ENCODE peak calls at places on chromosomes 11 and 22, in four cellular contexts. One of them, this sample, is unnamed.

GRCh38 chr11:14875163-14875562 is 16.9 kb downstream of the CYP2R1 start:
- DNase-seq in tibial artery: no peak
- DNase-seq in mucosa of descending colon: no peak
- DNase-seq in GM10248: no peak
- DNase-seq in this sample: no peak

GRCh38 chr11:102683277-102683676 is 22.3 kb downstream of the MMP27 start:
- DNase-seq in tibial artery: no peak
- DNase-seq in mucosa of descending colon: no peak
- DNase-seq in GM10248: no peak
- DNase-seq in this sample: no peak

GRCh38 chr22:44092636-44093220 is 68.6 kb downstream of the PARVB start:
- DNase-seq in tibial artery: no peak
- DNase-seq in mucosa of descending colon: no peak
- DNase-seq in GM10248: no peak
- DNase-seq in this sample: no peak

GRCh38 chr11:36081274-36081945 is 137.5 kb downstream of the LDLRAD3 start:
- DNase-seq in tibial artery: no peak
- DNase-seq in mucosa of descending colon: no peak
- DNase-seq in GM10248: no peak
- DNase-seq in this sample: no peak

GRCh38 chr11:33197915-33198727 is 36.8 kb upstream of the CSTF3 start:
- DNase-seq in tibial artery: no peak
- DNase-seq in mucosa of descending colon: no peak
- DNase-seq in GM10248: no peak
- DNase-seq in this sample: no peak

GRCh38 chr22:44569516-44569915 is 71.5 kb upstream of the RTL6 start:
- DNase-seq in tibial artery: no peak
- DNase-seq in mucosa of descending colon: no peak
- DNase-seq in GM10248: no peak
- DNase-seq in this sample: no peak

GRCh38 chr11:12680246-12680939 is 6.2 kb downstream of the TEAD1 start:
- DNase-seq in tibial artery: peak
- DNase-seq in mucosa of descending colon: peak
- DNase-seq in GM10248: no peak
- DNase-seq in this sample: no peak

GRCh38 chr11:47977651-47978050 is 2.7 kb upstream of the PTPRJ start:
- DNase-seq in tibial artery: no peak
- DNase-seq in mucosa of descending colon: no peak
- DNase-seq in GM10248: no peak
- DNase-seq in this sample: no peak

GRCh38 chr11:134376150-134376921 is 35.7 kb downstream of the B3GAT1 start:
- DNase-seq in tibial artery: no peak
- DNase-seq in mucosa of descending colon: no peak
- DNase-seq in GM10248: no peak
- DNase-seq in this sample: no peak
- TF ChIP-seq CTCF in tibial artery: no peak
- TF ChIP-seq CTCF in mucosa of descending colon: no peak
- TF ChIP-seq CTCF in GM10248: no peak
- TF ChIP-seq CTCF in this sample: no peak

DNA sequence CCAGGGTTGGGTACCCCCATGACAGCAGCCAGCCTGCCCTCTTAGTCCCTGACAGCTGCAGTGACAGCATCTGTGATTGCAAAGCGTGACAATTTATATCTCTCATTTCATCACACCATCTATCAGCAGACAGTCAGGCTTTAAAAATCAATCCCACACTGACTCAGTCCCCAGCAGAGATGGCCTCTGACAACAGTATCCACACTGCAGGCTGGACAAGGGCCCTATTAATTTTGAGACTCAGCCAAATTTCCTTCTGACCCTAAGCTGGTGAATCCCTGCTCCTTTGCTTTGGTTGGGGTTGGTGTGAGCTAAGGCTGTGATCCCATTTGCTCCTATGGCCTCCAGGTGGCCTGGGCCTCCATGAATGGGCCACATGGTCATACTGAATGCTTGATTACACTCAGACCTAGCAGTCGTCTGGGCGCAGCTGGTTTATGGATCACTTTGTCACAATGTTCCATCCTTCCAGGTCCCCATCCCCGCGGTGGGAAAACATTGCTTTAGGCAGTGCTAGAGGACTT is 68.1 kb upstream of the B3GAT1 start:
- DNase-seq in tibial artery: no peak
- DNase-seq in mucosa of descending colon: no peak
- DNase-seq in GM10248: no peak
- DNase-seq in this sample: no peak
- TF ChIP-seq CTCF in tibial artery: no peak
- TF ChIP-seq CTCF in mucosa of descending colon: no peak
- TF ChIP-seq CTCF in GM10248: no peak
- TF ChIP-seq CTCF in this sample: no peak

GRCh38 chr11:125429174-125429707 is 66.8 kb downstream of the FEZ1 start:
- DNase-seq in tibial artery: peak
- DNase-seq in mucosa of descending colon: peak
- DNase-seq in GM10248: peak
- DNase-seq in this sample: peak
- TF ChIP-seq CTCF in tibial artery: peak
- TF ChIP-seq CTCF in mucosa of descending colon: no peak
- TF ChIP-seq CTCF in GM10248: peak
- TF ChIP-seq CTCF in this sample: peak

GRCh38 chr22:31348766-31349165 is 2.6 kb upstream of the PATZ1 start:
- DNase-seq in tibial artery: no peak
- DNase-seq in mucosa of descending colon: no peak
- DNase-seq in GM10248: no peak
- DNase-seq in this sample: no peak

GRCh38 chr22:31346733-31347250 is 646 bp upstream of the PATZ1 start:
- DNase-seq in tibial artery: peak
- DNase-seq in mucosa of descending colon: peak
- DNase-seq in GM10248: peak
- DNase-seq in this sample: peak

GRCh38 chr22:31345331-31346254 is 553 bp downstream of the PATZ1 start:
- DNase-seq in tibial artery: peak
- DNase-seq in mucosa of descending colon: peak
- DNase-seq in GM10248: peak
- DNase-seq in this sample: peak

GRCh38 chr22:31346255-31346732 is at the start of gene PATZ1:
- DNase-seq in tibial artery: peak
- DNase-seq in mucosa of descending colon: no peak
- DNase-seq in GM10248: peak
- DNase-seq in this sample: peak

DNA sequence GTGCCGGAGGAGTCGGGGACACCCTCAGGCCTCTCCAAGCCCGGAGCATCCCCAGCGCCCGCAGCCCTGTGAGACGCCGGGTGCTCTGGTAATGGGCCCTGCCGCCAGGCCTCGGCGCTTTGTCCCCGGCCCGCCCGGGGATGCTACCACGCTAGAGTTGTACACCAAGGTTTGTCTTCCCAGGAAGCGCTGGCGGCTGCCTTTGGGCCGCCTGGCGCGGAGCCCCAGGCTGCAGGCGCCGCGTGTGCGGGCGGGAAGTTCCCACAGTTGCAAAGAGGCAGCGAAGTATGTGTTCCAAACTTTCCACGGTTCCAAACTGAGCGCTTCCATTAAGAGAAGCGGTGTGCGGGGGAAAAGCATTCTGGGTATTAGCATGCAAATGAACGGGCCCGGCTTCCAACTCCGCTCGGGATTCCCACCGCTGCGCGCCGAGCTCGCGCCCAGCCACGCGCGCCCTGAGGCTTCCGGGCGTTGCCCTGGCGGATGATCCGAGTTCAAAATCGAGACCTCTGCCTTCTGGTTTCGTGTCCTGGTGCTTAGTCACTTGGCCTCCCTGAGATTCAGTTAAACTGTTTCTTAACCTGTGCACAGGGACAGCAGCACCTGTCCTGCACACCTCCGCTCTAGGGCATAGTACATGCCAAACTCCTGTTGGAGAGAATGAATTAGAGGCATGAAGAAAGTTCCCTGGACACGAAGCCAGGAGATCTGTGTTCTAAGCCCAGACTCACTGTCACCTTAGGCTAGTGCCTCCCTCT is 1.3 kb upstream of the PATZ1 start:
- DNase-seq in tibial artery: peak
- DNase-seq in mucosa of descending colon: peak
- DNase-seq in GM10248: peak
- DNase-seq in this sample: peak
- TF ChIP-seq CTCF in tibial artery: no peak
- TF ChIP-seq CTCF in mucosa of descending colon: no peak
- TF ChIP-seq CTCF in GM10248: no peak
- TF ChIP-seq CTCF in this sample: no peak

DNA sequence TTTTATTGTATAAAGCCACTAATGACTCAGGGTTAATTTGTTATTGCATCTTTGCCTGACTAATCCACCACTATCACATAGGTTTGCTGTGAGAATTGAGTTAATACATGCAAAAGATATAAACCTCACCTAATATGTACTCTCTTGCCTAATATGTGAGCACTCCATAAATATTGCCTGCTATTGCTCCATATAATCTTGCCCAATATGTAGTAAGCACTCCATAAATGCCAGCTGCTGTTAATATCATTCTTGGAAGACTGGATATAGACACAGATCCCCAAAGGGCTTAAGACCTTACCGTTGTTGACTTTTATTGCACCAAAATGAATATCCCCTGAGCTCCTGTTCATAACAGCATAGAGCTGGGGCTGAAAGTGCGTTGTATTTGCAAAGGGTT is 27.0 kb upstream of the LRRC55 start:
- DNase-seq in tibial artery: no peak
- DNase-seq in mucosa of descending colon: no peak
- DNase-seq in GM10248: no peak
- DNase-seq in this sample: no peak
- TF ChIP-seq CTCF in tibial artery: no peak
- TF ChIP-seq CTCF in mucosa of descending colon: no peak
- TF ChIP-seq CTCF in GM10248: no peak
- TF ChIP-seq CTCF in this sample: no peak

GRCh38 chr11:27677108-27677507 is 23.1 kb downstream of the BDNF start:
- DNase-seq in tibial artery: no peak
- DNase-seq in mucosa of descending colon: no peak
- DNase-seq in GM10248: no peak
- DNase-seq in this sample: no peak
- TF ChIP-seq CTCF in tibial artery: no peak
- TF ChIP-seq CTCF in mucosa of descending colon: no peak
- TF ChIP-seq CTCF in GM10248: no peak
- TF ChIP-seq CTCF in this sample: no peak

DNA sequence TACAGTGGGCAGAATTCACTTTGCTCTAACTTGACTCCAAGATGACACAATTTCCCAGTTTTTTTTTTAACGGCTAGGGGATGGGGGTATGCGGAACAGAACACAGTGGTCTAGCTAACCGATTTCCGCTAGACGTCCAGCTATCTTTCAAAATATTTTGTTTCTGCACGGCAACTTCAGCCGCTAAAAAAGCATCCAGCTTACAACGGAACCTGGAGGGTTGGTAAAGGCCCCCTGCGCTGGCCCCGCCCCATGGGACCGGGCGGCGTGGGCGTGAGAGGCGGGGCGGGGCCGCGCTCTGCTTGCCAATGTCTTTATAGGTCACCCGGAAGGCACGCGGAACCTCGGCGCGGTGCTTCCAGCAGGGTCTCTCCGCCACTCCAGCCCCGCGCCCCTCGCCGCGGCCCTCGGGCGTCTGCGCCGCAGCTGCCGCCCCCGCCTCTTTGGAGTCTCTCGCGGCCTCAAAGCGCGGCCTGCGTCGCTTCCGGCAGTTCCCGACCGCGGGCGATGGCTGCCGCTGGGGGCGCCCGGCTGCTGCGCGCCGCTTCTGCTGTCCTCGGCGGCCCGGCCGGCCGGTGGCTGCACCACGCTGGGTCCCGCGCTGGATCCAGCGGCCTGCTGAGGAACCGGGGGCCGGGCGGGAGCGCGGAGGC is at the start of gene FDX1:
- DNase-seq in tibial artery: peak
- DNase-seq in mucosa of descending colon: peak
- DNase-seq in GM10248: peak
- DNase-seq in this sample: peak
- TF ChIP-seq CTCF in tibial artery: peak
- TF ChIP-seq CTCF in mucosa of descending colon: peak
- TF ChIP-seq CTCF in GM10248: peak
- TF ChIP-seq CTCF in this sample: peak

GRCh38 chr11:83720675-83721074 is 434.5 kb upstream of the CCDC90B start:
- DNase-seq in tibial artery: no peak
- DNase-seq in mucosa of descending colon: no peak
- DNase-seq in GM10248: no peak
- DNase-seq in this sample: no peak

GRCh38 chr11:83715927-83716525 is 429.9 kb upstream of the CCDC90B start:
- DNase-seq in tibial artery: no peak
- DNase-seq in mucosa of descending colon: no peak
- DNase-seq in GM10248: no peak
- DNase-seq in this sample: no peak

GRCh38 chr11:83713701-83714100 is 427.5 kb upstream of the CCDC90B start:
- DNase-seq in tibial artery: no peak
- DNase-seq in mucosa of descending colon: no peak
- DNase-seq in GM10248: no peak
- DNase-seq in this sample: no peak

GRCh38 chr11:83721286-83721685 is 435.1 kb upstream of the CCDC90B start:
- DNase-seq in tibial artery: no peak
- DNase-seq in mucosa of descending colon: no peak
- DNase-seq in GM10248: no peak
- DNase-seq in this sample: no peak

GRCh38 chr11:83717551-83717950 is 431.4 kb upstream of the CCDC90B start:
- DNase-seq in tibial artery: no peak
- DNase-seq in mucosa of descending colon: no peak
- DNase-seq in GM10248: no peak
- DNase-seq in this sample: no peak
- TF ChIP-seq CTCF in tibial artery: no peak
- TF ChIP-seq CTCF in mucosa of descending colon: no peak
- TF ChIP-seq CTCF in GM10248: no peak
- TF ChIP-seq CTCF in this sample: no peak

GRCh38 chr11:29449280-29450074 is 567.4 kb downstream of the KCNA4 start:
- DNase-seq in tibial artery: no peak
- DNase-seq in mucosa of descending colon: no peak
- DNase-seq in GM10248: no peak
- DNase-seq in this sample: no peak

GRCh38 chr11:29452131-29452530 is 564.7 kb downstream of the KCNA4 start:
- DNase-seq in tibial artery: no peak
- DNase-seq in mucosa of descending colon: no peak
- DNase-seq in GM10248: no peak
- DNase-seq in this sample: no peak

GRCh38 chr11:29446132-29446531 is 570.7 kb downstream of the KCNA4 start:
- DNase-seq in tibial artery: no peak
- DNase-seq in mucosa of descending colon: no peak
- DNase-seq in GM10248: no peak
- DNase-seq in this sample: no peak

GRCh38 chr11:29447821-29448220 is 569.0 kb downstream of the KCNA4 start:
- DNase-seq in tibial artery: no peak
- DNase-seq in mucosa of descending colon: no peak
- DNase-seq in GM10248: no peak
- DNase-seq in this sample: no peak

GRCh38 chr11:29448246-29448877 is 568.5 kb downstream of the KCNA4 start:
- DNase-seq in tibial artery: no peak
- DNase-seq in mucosa of descending colon: no peak
- DNase-seq in GM10248: no peak
- DNase-seq in this sample: peak
- TF ChIP-seq CTCF in tibial artery: peak
- TF ChIP-seq CTCF in mucosa of descending colon: no peak
- TF ChIP-seq CTCF in GM10248: peak
- TF ChIP-seq CTCF in this sample: no peak